ENCODE peak calls at places on chromosomes 5 and 9, in nine cellular contexts. C, B, M, W, L, A, K, F and J are unnamed samples.

GRCh38 chr9:114282926-114283325 is 40.0 kb upstream of the ORM1 start:
- DNase-seq in K (peak; percentile 17), C (peak; percentile 84), L (peak; percentile 27), A (peak; percentile 93), W (peak; percentile 90), M (no peak), B (no peak), F (peak; percentile 75), J (peak; percentile 24)

GRCh38 chr5:101047181-101047580 is 144.1 kb upstream of the ST8SIA4 start:
- DNase-seq in B (no peak), C (no peak), W (no peak), K (no peak), L (no peak), M (no peak), F (no peak), A (no peak), J (peak; percentile 14)

GRCh38 chr5:89313804-89314588 is 431.0 kb upstream of the MEF2C start:
- DNase-seq in B (no peak), M (no peak), K (no peak), L (no peak), A (peak; percentile 93), C (peak; percentile 63), W (peak; percentile 60), F (peak; percentile 69), J (no peak)

GRCh38 chr5:172052454-172053236 is 46.2 kb upstream of the FBXW11 start:
- DNase-seq in W (peak; percentile 96), B (no peak), C (peak; percentile 60), L (no peak), A (peak; percentile 33), K (no peak), F (peak; percentile 30), M (no peak), J (peak; percentile 76)

GRCh38 chr5:57676228-57677098 is 193.9 kb upstream of the ACTBL2 start:
- DNase-seq in B (no peak), W (peak; percentile 53), F (peak; percentile 43), K (no peak), C (peak; percentile 60), L (no peak), M (no peak), A (no peak), J (no peak)

GRCh38 chr9:106648799-106649198 is 214.2 kb upstream of the ZNF462 start:
- DNase-seq in W (peak; percentile 56), A (no peak), C (peak; percentile 43), M (no peak), B (no peak), F (no peak), L (no peak), K (no peak), J (no peak)

GRCh38 chr9:108543251-108543768 is 312.5 kb downstream of the ACTL7B start:
- DNase-seq in C (peak; percentile 44), W (no peak), K (no peak), L (no peak), F (no peak), M (no peak), A (peak; percentile 37), B (peak; percentile 92), J (no peak)

GRCh38 chr9:29160763-29161353 is 1587.6 kb upstream of the C9orf72 start:
- DNase-seq in A (no peak), F (no peak), L (no peak), K (no peak), M (no peak), W (no peak), B (no peak), C (no peak), J (no peak)

GRCh38 chr5:17248999-17249634 is 31.7 kb downstream of the BASP1 start:
- DNase-seq in C (peak; percentile 99), K (no peak), A (peak; percentile 97), M (no peak), W (peak; percentile 96), F (peak; percentile 94), B (peak; percentile 59), L (no peak), J (no peak)

GRCh38 chr9:127904518-127904887 is 5.1 kb upstream of the ST6GALNAC6 start:
- DNase-seq in L (no peak), K (peak; percentile 88), C (no peak), B (no peak), A (no peak), F (no peak), W (peak; percentile 49), M (no peak), J (peak; percentile 94)

GRCh38 chr9:130240410-130241197 is 25.0 kb upstream of the HMCN2 start:
- DNase-seq in A (peak; percentile 59), F (peak; percentile 27), W (peak; percentile 84), B (peak; percentile 61), M (peak; percentile 36), K (no peak), L (peak; percentile 20), C (peak; percentile 72), J (no peak)

GRCh38 chr5:120808606-120809005 is 344.5 kb downstream of the PRR16 start:
- DNase-seq in M (no peak), F (no peak), A (no peak), B (no peak), W (no peak), K (no peak), C (no peak), L (no peak), J (no peak)

GRCh38 chr9:137685886-137686420 is 67.1 kb downstream of the EHMT1 start:
- DNase-seq in L (no peak), M (no peak), F (no peak), A (no peak), C (no peak), K (no peak), W (no peak), B (no peak), J (no peak)

GRCh38 chr5:126676195-126676624 is 75.5 kb downstream of the PHAX start:
- DNase-seq in A (peak; percentile 39), C (peak; percentile 68), B (peak; percentile 45), W (peak; percentile 68), F (peak; percentile 18), K (no peak), M (no peak), L (no peak), J (no peak)

GRCh38 chr5:72921886-72922285 is 34.0 kb upstream of the FCHO2 start:
- DNase-seq in B (no peak), F (no peak), L (no peak), M (no peak), W (no peak), A (no peak), K (no peak), C (no peak), J (no peak)

GRCh38 chr9:119101048-119101447 is 268.2 kb downstream of the BRINP1 start:
- DNase-seq in K (no peak), A (no peak), C (no peak), L (no peak), B (no peak), F (no peak), W (no peak), M (no peak), J (no peak)

GRCh38 chr9:107060026-107060425 is 197.1 kb downstream of the ZNF462 start:
- DNase-seq in L (no peak), F (no peak), C (no peak), A (no peak), M (no peak), W (no peak), K (no peak), B (no peak), J (no peak)

GRCh38 chr9:77018058-77019009 is 1.1 kb upstream of the FOXB2 start:
- DNase-seq in B (no peak), K (no peak), C (no peak), A (no peak), F (no peak), M (no peak), W (no peak), L (no peak), J (peak; percentile 72)

GRCh38 chr9:93081081-93081529 is 14.9 kb upstream of the CARD19 start:
- DNase-seq in W (peak; percentile 68), A (no peak), C (peak; percentile 53), M (peak; percentile 22), K (peak; percentile 60), B (no peak), F (no peak), L (peak; percentile 55), J (peak; percentile 31)

GRCh38 chr5:158456756-158457155 is 597.8 kb upstream of the CLINT1 start:
- DNase-seq in L (no peak), C (peak; percentile 97), W (peak; percentile 77), A (peak; percentile 86), F (peak; percentile 66), K (no peak), M (no peak), B (no peak), J (no peak)

GRCh38 chr9:126327016-126327749 is 554 bp downstream of the MVB12B start:
- DNase-seq in W (no peak), F (no peak), C (no peak), B (peak; percentile 22), A (no peak), K (peak; percentile 68), L (no peak), M (no peak), J (peak; percentile 76)
- TF ChIP-seq CTCF in W (no peak), F (no peak), C (no peak), B (no peak), A (peak; percentile 8), K (no peak), L (peak; percentile 23), M (no peak), J (no peak)

GRCh38 chr9:120729796-120730195 is 15.5 kb upstream of the MEGF9 start:
- DNase-seq in B (no peak), F (no peak), M (no peak), W (no peak), K (no peak), C (no peak), A (no peak), L (no peak), J (no peak)
- TF ChIP-seq CTCF in B (peak; percentile 29), F (peak; percentile 32), M (no peak), W (no peak), K (peak; percentile 19), C (no peak), A (peak; percentile 58), L (peak; percentile 55), J (no peak)

DNA sequence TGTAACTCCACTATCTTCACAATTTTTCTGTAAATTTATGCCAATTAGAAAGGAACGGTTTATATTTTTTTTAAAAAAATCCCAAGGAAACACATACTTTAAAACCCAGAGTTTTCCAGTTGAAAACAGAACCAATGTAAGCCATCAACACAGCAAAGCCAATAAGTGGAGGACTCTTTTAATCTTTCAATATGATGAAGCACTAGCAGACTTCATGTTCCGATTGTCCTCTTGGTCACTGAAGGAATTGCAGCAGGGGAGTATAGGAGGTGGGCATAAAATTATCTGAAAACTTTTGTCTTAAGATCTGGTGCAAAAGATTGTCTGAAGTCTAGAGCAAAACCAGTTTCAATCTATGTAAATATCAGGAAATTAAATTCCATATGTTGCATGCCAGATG is 102.1 kb upstream of the PAPPA start:
- DNase-seq in W (no peak), L (no peak), A (no peak), B (no peak), K (no peak), F (no peak), C (no peak), M (no peak), J (no peak)
- TF ChIP-seq CTCF in W (no peak), L (no peak), A (peak; percentile 31), B (no peak), K (no peak), F (no peak), C (no peak), M (no peak), J (no peak)

DNA sequence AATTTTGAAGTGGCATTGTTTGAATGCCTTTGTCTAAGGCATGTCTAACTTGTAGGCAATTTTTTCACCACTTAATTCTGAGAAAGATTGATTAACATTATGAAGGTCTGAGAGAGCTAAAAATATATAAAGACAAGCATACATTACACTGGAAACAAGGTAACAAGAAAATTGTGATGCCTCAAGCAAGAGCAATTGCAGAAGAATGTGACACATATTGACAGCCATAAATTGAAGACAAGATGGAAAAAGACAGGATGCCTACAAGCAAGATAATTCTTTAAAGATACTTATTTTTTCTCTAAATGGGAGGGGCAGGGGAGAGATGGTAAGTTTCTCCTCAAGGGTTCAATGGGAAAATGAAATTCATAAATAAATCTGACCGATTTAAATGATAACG is 103.1 kb upstream of the CYLC2 start:
- DNase-seq in M (no peak), B (no peak), F (no peak), K (no peak), A (no peak), W (no peak), C (no peak), L (no peak), J (no peak)
- TF ChIP-seq CTCF in M (no peak), B (no peak), F (no peak), K (no peak), A (no peak), W (no peak), C (no peak), L (no peak), J (no peak)